ENCODE peak calls at places on chromosome 19, in five cellular contexts. One of them, this sample, is unnamed.

GRCh38 chr19:8512991-8513686 is 828 bp downstream of the ZNF414 start:
- DNase-seq in tibial artery: no peak
- DNase-seq in foreskin fibroblast: no peak
- DNase-seq in AG04450: no peak
- DNase-seq in uterus: no peak
- DNase-seq in this sample: no peak

GRCh38 chr19:5621945-5622464 is 571 bp downstream of the SAFB2 start:
- DNase-seq in tibial artery: peak; percentile 69
- DNase-seq in foreskin fibroblast: no peak
- DNase-seq in AG04450: no peak
- DNase-seq in uterus: peak; percentile 43
- DNase-seq in this sample: no peak

GRCh38 chr19:44635581-44636438 is 7.9 kb upstream of the PVR start:
- DNase-seq in tibial artery: no peak
- DNase-seq in foreskin fibroblast: no peak
- DNase-seq in AG04450: no peak
- DNase-seq in uterus: no peak
- DNase-seq in this sample: peak; percentile 97

GRCh38 chr19:32397736-32398135 is 7.8 kb upstream of the DPY19L3 start:
- DNase-seq in tibial artery: no peak
- DNase-seq in foreskin fibroblast: peak; percentile 88
- DNase-seq in AG04450: peak; percentile 57
- DNase-seq in uterus: no peak
- DNase-seq in this sample: peak; percentile 90

GRCh38 chr19:45462174-45462573 is 5.6 kb upstream of the FOSB start:
- DNase-seq in tibial artery: no peak
- DNase-seq in foreskin fibroblast: no peak
- DNase-seq in AG04450: no peak
- DNase-seq in uterus: no peak
- DNase-seq in this sample: no peak

GRCh38 chr19:58586131-58586765 is 13.1 kb upstream of the MZF1 start:
- DNase-seq in tibial artery: no peak
- DNase-seq in foreskin fibroblast: no peak
- DNase-seq in AG04450: no peak
- DNase-seq in uterus: no peak
- DNase-seq in this sample: no peak

GRCh38 chr19:32567486-32567885 is 13.5 kb upstream of the PDCD5 start:
- DNase-seq in tibial artery: no peak
- DNase-seq in foreskin fibroblast: no peak
- DNase-seq in AG04450: no peak
- DNase-seq in uterus: no peak
- DNase-seq in this sample: no peak

GRCh38 chr19:38093587-38093986 is 130.4 kb downstream of the DPF1 start:
- DNase-seq in tibial artery: no peak
- DNase-seq in foreskin fibroblast: no peak
- DNase-seq in AG04450: no peak
- DNase-seq in uterus: no peak
- DNase-seq in this sample: no peak

GRCh38 chr19:41218615-41219507 is at the start of gene AXL:
- DNase-seq in tibial artery: peak; percentile 97
- DNase-seq in foreskin fibroblast: peak; percentile 91
- DNase-seq in AG04450: no peak
- DNase-seq in uterus: peak; percentile 84
- DNase-seq in this sample: peak; percentile 98
- H3K4me3 ChIP-seq in tibial artery: peak within 1 kb of the TSS; percentile 93
- H3K4me3 ChIP-seq in foreskin fibroblast: peak within 1 kb of the TSS; percentile 96
- H3K4me3 ChIP-seq in AG04450: peak within 1 kb of the TSS; percentile 94
- H3K4me3 ChIP-seq in uterus: peak within 1 kb of the TSS; percentile 68
- H3K4me3 ChIP-seq in this sample: peak within 1 kb of the TSS; percentile 71

DNA sequence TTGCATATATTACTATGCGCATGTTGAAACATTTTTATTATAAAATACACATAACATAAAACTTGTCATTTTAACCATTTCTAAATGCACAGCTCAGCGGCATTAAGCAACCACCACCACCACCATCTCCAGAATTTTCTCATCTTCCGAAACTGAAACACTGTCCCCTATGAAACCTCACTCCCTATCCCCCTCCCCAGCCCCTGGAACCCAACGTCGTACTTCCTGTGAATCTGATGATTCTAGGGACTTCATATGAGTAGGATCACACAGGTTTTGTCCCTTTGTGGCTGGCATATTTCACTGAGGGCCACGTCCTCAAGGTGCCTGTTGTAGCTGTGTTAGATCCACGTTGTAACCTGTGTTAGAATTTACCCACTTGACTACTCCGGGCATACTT is 716 bp upstream of the MAP2K2 start:
- DNase-seq in tibial artery: no peak
- DNase-seq in foreskin fibroblast: no peak
- DNase-seq in AG04450: no peak
- DNase-seq in uterus: no peak
- DNase-seq in this sample: no peak
- H3K4me3 ChIP-seq in tibial artery: peak overlapping the region; percentile 99
- H3K4me3 ChIP-seq in foreskin fibroblast: peak overlapping the region; percentile 88
- H3K4me3 ChIP-seq in AG04450: peak overlapping the region; percentile 86
- H3K4me3 ChIP-seq in uterus: peak overlapping the region; percentile 98
- H3K4me3 ChIP-seq in this sample: peak overlapping the region; percentile 58

DNA sequence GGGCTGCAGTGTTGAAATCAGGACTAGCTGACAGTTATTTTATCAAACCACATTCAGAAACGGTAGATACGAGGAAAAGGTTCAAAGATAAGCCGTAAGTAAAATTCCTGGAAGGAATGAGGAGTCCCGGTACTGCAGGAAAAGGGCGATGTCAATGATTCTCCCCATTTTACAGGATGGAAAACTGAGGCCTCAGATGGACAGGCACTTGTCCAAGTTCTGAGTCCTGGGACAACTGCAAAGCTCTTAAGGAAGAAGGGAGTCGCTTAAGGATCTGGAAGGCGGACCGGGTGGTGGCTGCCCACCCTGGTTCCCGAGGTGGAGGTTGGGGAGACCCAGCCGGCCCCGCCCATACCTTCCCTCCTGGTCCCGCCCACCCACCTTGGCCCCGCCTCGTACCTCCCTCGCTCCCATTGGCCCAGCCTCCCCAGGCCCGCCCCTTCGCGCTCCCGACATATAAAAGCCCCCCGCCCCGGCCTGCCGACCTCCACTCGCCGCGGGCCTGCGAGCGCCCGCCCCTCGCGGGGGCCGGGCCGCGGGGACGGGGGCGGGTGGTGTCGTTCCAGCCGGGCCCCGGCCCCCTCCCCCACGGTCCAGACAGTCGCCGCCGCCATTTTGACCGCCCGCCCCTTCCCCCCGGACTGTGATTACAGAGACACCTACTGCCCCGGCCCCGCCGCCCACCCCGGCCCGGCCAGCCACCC is 587 bp downstream of the RFX1 start:
- DNase-seq in tibial artery: peak; percentile 92
- DNase-seq in foreskin fibroblast: peak; percentile 75
- DNase-seq in AG04450: peak; percentile 45
- DNase-seq in uterus: peak; percentile 91
- DNase-seq in this sample: peak; percentile 88
- H3K4me3 ChIP-seq in tibial artery: peak overlapping the region; percentile 89
- H3K4me3 ChIP-seq in foreskin fibroblast: peak overlapping the region; percentile 63
- H3K4me3 ChIP-seq in AG04450: peak overlapping the region; percentile 71
- H3K4me3 ChIP-seq in uterus: peak overlapping the region; percentile 95
- H3K4me3 ChIP-seq in this sample: peak overlapping the region; percentile 72

DNA sequence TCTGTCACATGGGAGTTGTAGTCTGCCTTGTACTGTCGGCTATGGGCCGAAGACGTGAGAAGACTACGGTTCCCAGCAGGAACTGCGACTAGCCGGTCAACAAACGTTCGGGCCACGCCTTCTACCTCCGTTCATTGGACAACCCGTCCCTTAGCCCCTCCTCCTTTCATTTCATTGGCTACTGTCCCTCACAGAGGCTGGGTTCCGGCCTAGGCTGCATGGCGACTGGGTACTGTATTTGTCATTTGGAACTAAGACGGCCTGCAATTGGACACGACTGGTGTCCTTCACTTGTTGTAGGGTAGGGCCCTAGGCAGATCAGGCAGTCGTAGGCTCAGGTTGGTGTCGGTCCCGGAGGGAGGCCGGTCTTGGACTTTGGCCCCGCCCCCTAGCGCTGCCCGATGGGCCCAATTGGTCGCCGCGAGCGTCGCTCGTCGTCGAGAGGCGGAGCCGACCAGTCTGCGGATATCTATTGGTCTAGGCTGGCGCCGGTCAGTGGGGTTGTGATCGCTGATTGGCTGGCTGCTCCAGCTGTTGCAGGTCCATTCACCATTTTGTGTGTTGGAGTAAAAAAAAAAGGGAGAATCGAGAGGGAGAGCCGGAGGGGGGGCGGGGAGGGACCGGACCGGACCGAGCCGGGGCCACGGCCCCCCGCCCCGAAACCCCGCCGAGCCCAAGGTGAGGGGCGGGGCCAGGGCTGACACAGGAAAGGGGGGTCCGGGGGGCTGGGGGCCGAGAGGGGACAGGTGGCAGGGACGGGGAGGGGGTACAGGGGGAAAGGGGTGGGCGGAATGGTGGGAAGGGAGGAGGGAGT is at the start of gene CIC:
- DNase-seq in tibial artery: peak; percentile 100
- DNase-seq in foreskin fibroblast: peak; percentile 100
- DNase-seq in AG04450: peak; percentile 100
- DNase-seq in uterus: peak; percentile 100
- DNase-seq in this sample: peak; percentile 100
- H3K4me3 ChIP-seq in tibial artery: peak within 1 kb of the TSS; percentile 70
- H3K4me3 ChIP-seq in foreskin fibroblast: peak within 1 kb of the TSS; percentile 91
- H3K4me3 ChIP-seq in AG04450: peak within 1 kb of the TSS; percentile 94
- H3K4me3 ChIP-seq in uterus: peak within 1 kb of the TSS; percentile 75
- H3K4me3 ChIP-seq in this sample: peak within 1 kb of the TSS; percentile 98

DNA sequence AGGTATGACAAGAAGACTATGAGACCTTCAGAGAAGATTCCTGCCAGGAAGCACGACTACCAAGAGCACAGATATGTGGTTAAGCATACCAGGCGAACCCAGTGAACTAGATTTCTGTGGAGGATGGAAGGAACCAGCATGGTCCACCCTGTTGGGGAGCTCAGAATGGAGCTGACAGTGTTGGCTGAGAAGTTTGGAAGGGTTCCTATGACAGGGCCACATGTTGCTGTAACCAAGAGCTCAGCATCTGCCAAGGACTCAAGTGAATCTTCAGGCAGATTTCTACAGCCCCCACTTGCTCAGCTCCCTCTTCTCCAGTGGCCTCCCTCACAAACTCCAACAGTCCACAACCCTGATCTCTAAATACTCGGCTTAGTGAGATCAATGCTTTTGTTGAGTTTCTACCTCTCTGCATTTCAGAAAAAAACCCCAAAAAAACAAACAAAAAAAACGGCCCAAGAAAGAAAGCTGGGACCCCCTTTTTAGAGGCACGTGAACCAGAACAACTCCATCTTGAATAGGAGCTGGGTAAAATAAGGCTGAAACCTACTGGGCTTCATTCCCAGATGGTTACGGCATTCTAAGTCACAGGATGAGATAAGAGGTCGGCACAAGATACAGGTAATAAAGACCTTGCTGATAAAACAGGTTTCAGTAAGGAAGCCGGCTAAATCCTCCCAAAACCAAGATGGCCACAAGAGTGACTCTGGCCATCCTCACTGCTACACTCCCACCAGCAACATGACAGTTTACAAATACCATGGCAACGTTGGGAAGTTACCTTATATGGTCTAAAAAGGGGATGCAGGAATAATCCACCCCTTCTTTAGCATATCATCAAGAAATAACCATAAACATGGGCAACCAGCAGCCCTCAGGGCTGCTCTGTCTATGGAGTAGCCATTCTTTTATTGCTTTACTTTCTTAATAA is 691.1 kb downstream of the UQCRFS1 start:
- DNase-seq in tibial artery: no peak
- DNase-seq in foreskin fibroblast: no peak
- DNase-seq in AG04450: no peak
- DNase-seq in uterus: no peak
- DNase-seq in this sample: no peak
- H3K4me3 ChIP-seq in tibial artery: no peak overlapping the region
- H3K4me3 ChIP-seq in foreskin fibroblast: no peak overlapping the region
- H3K4me3 ChIP-seq in AG04450: no peak overlapping the region
- H3K4me3 ChIP-seq in uterus: no peak overlapping the region
- H3K4me3 ChIP-seq in this sample: no peak overlapping the region

GRCh38 chr19:801030-801860 is 4.0 kb downstream of the PTBP1 start:
- DNase-seq in tibial artery: peak; percentile 94
- DNase-seq in foreskin fibroblast: peak; percentile 50
- DNase-seq in AG04450: no peak
- DNase-seq in uterus: peak; percentile 59
- DNase-seq in this sample: peak; percentile 68

GRCh38 chr19:801861-802496 is 4.7 kb downstream of the PTBP1 start:
- DNase-seq in tibial artery: no peak
- DNase-seq in foreskin fibroblast: no peak
- DNase-seq in AG04450: no peak
- DNase-seq in uterus: peak; percentile 52
- DNase-seq in this sample: no peak

GRCh38 chr19:803686-804418 is 6.6 kb downstream of the PTBP1 start:
- DNase-seq in tibial artery: no peak
- DNase-seq in foreskin fibroblast: no peak
- DNase-seq in AG04450: no peak
- DNase-seq in uterus: no peak
- DNase-seq in this sample: no peak

GRCh38 chr19:802888-803561 is 5.8 kb downstream of the PTBP1 start:
- DNase-seq in tibial artery: no peak
- DNase-seq in foreskin fibroblast: no peak
- DNase-seq in AG04450: no peak
- DNase-seq in uterus: no peak
- DNase-seq in this sample: no peak

DNA sequence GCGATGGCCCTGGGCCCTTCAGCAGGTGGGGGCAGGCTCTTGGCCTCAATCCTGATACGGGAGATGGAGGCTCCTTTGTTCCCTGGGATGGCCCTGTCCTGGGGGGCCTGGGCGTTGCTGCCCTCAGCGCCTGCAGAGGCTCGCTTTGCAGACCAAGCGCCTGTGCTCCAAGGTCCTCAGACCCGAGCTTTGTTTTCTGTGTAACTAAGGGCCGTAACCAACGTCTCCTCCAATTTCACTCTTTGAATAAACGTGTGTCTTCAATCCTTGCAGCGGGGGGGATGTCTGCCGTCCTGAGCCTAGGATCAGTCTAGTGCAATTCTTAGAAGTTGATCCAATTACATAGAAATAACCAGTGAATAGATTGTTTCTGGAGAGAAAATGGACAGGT is 5.2 kb downstream of the PTBP1 start:
- DNase-seq in tibial artery: no peak
- DNase-seq in foreskin fibroblast: no peak
- DNase-seq in AG04450: no peak
- DNase-seq in uterus: no peak
- DNase-seq in this sample: no peak
- H3K4me3 ChIP-seq in tibial artery: no peak overlapping the region
- H3K4me3 ChIP-seq in foreskin fibroblast: peak overlapping the region; percentile 95
- H3K4me3 ChIP-seq in AG04450: peak overlapping the region; percentile 25
- H3K4me3 ChIP-seq in uterus: no peak overlapping the region
- H3K4me3 ChIP-seq in this sample: no peak overlapping the region

GRCh38 chr19:55206664-55207500 is 2.4 kb downstream of the PTPRH start:
- DNase-seq in tibial artery: no peak
- DNase-seq in foreskin fibroblast: peak; percentile 94
- DNase-seq in AG04450: peak; percentile 59
- DNase-seq in uterus: peak; percentile 84
- DNase-seq in this sample: peak; percentile 98
- H3K4me3 ChIP-seq in tibial artery: no peak overlapping the region
- H3K4me3 ChIP-seq in foreskin fibroblast: peak overlapping the region; percentile 48
- H3K4me3 ChIP-seq in AG04450: peak overlapping the region; percentile 23
- H3K4me3 ChIP-seq in uterus: peak overlapping the region; percentile 22
- H3K4me3 ChIP-seq in this sample: peak overlapping the region; percentile 17

GRCh38 chr19:51018745-51019543 is 565 bp downstream of the KLK10 start:
- DNase-seq in tibial artery: no peak
- DNase-seq in foreskin fibroblast: no peak
- DNase-seq in AG04450: no peak
- DNase-seq in uterus: no peak
- DNase-seq in this sample: peak; percentile 15
- H3K4me3 ChIP-seq in tibial artery: no peak overlapping the region
- H3K4me3 ChIP-seq in foreskin fibroblast: no peak overlapping the region
- H3K4me3 ChIP-seq in AG04450: no peak overlapping the region
- H3K4me3 ChIP-seq in uterus: peak overlapping the region; percentile 41
- H3K4me3 ChIP-seq in this sample: peak overlapping the region; percentile 10

This sample was measured in MG63.